ENCODE peak calls at places on chromosomes 1 and 21, in ten cellular contexts. One of them, this sample, is unnamed.

GRCh38 chr1:3021801-3022401 is 634 bp downstream of the ACTRT2 start:
- DNase-seq in AG04450: no peak
- DNase-seq in stomach: no peak
- DNase-seq in IMR-90: no peak
- DNase-seq in choroid plexus epithelial cell: no peak
- DNase-seq in adrenal gland: no peak
- DNase-seq in fibroblast of lung: no peak
- DNase-seq in mesothelial cell of epicardium: peak; percentile 18
- DNase-seq in Peyer's patch: peak; percentile 36
- DNase-seq in WERI-Rb-1: no peak
- DNase-seq in this sample: no peak

GRCh38 chr21:14987370-14988170 is 77.2 kb downstream of the NRIP1 start:
- DNase-seq in AG04450: no peak
- DNase-seq in stomach: no peak
- DNase-seq in IMR-90: no peak
- DNase-seq in choroid plexus epithelial cell: no peak
- DNase-seq in adrenal gland: no peak
- DNase-seq in fibroblast of lung: no peak
- DNase-seq in mesothelial cell of epicardium: no peak
- DNase-seq in Peyer's patch: no peak
- DNase-seq in WERI-Rb-1: no peak
- DNase-seq in this sample: no peak

GRCh38 chr1:225454733-225455132 is 26.9 kb upstream of the LBR start:
- DNase-seq in AG04450: no peak
- DNase-seq in stomach: peak; percentile 45
- DNase-seq in IMR-90: peak; percentile 89
- DNase-seq in choroid plexus epithelial cell: peak; percentile 74
- DNase-seq in adrenal gland: peak; percentile 63
- DNase-seq in fibroblast of lung: peak; percentile 76
- DNase-seq in mesothelial cell of epicardium: no peak
- DNase-seq in Peyer's patch: peak; percentile 63
- DNase-seq in WERI-Rb-1: no peak
- DNase-seq in this sample: no peak

GRCh38 chr1:153612755-153613331 is at the start of gene S100A16:
- DNase-seq in AG04450: no peak
- DNase-seq in stomach: peak; percentile 89
- DNase-seq in IMR-90: peak; percentile 61
- DNase-seq in choroid plexus epithelial cell: peak; percentile 49
- DNase-seq in adrenal gland: peak; percentile 73
- DNase-seq in fibroblast of lung: peak; percentile 63
- DNase-seq in mesothelial cell of epicardium: no peak
- DNase-seq in Peyer's patch: peak; percentile 90
- DNase-seq in WERI-Rb-1: peak; percentile 79
- DNase-seq in this sample: peak; percentile 88

GRCh38 chr21:46078984-46079356 is 18.9 kb upstream of the COL6A2 start:
- DNase-seq in AG04450: no peak
- DNase-seq in stomach: no peak
- DNase-seq in IMR-90: no peak
- DNase-seq in choroid plexus epithelial cell: no peak
- DNase-seq in adrenal gland: no peak
- DNase-seq in fibroblast of lung: no peak
- DNase-seq in mesothelial cell of epicardium: no peak
- DNase-seq in Peyer's patch: no peak
- DNase-seq in WERI-Rb-1: no peak
- DNase-seq in this sample: peak; percentile 78

GRCh38 chr1:236334893-236335545 is 53.3 kb upstream of the ERO1B start:
- DNase-seq in AG04450: no peak
- DNase-seq in stomach: no peak
- DNase-seq in IMR-90: no peak
- DNase-seq in choroid plexus epithelial cell: no peak
- DNase-seq in adrenal gland: no peak
- DNase-seq in fibroblast of lung: no peak
- DNase-seq in mesothelial cell of epicardium: no peak
- DNase-seq in Peyer's patch: no peak
- DNase-seq in WERI-Rb-1: no peak
- DNase-seq in this sample: no peak

GRCh38 chr1:236311040-236311439 is 29.3 kb upstream of the ERO1B start:
- DNase-seq in AG04450: no peak
- DNase-seq in stomach: no peak
- DNase-seq in IMR-90: no peak
- DNase-seq in choroid plexus epithelial cell: no peak
- DNase-seq in adrenal gland: no peak
- DNase-seq in fibroblast of lung: no peak
- DNase-seq in mesothelial cell of epicardium: no peak
- DNase-seq in Peyer's patch: no peak
- DNase-seq in WERI-Rb-1: no peak
- DNase-seq in this sample: no peak

GRCh38 chr1:61299468-61299867 is 217.1 kb downstream of the NFIA start:
- DNase-seq in AG04450: no peak
- DNase-seq in stomach: no peak
- DNase-seq in IMR-90: no peak
- DNase-seq in choroid plexus epithelial cell: peak; percentile 52
- DNase-seq in adrenal gland: no peak
- DNase-seq in fibroblast of lung: no peak
- DNase-seq in mesothelial cell of epicardium: no peak
- DNase-seq in Peyer's patch: no peak
- DNase-seq in WERI-Rb-1: no peak
- DNase-seq in this sample: no peak

GRCh38 chr1:227734858-227735780 is at the start of the genes JMJD4 and SNAP47:
- DNase-seq in AG04450: peak; percentile 80
- DNase-seq in stomach: peak; percentile 94
- DNase-seq in IMR-90: peak; percentile 90
- DNase-seq in choroid plexus epithelial cell: peak; percentile 93
- DNase-seq in adrenal gland: peak; percentile 92
- DNase-seq in fibroblast of lung: peak; percentile 91
- DNase-seq in mesothelial cell of epicardium: peak; percentile 85
- DNase-seq in Peyer's patch: peak; percentile 96
- DNase-seq in WERI-Rb-1: peak; percentile 83
- DNase-seq in this sample: peak; percentile 98

GRCh38 chr1:54327386-54328116 is 78.6 kb downstream of the SSBP3 start:
- DNase-seq in AG04450: no peak
- DNase-seq in stomach: no peak
- DNase-seq in IMR-90: peak; percentile 63
- DNase-seq in choroid plexus epithelial cell: peak; percentile 21
- DNase-seq in adrenal gland: no peak
- DNase-seq in fibroblast of lung: peak; percentile 55
- DNase-seq in mesothelial cell of epicardium: no peak
- DNase-seq in Peyer's patch: no peak
- DNase-seq in WERI-Rb-1: peak; percentile 93
- DNase-seq in this sample: no peak

GRCh38 chr21:29771491-29772066 is 168.2 kb downstream of the GRIK1 start:
- DNase-seq in AG04450: no peak
- DNase-seq in stomach: no peak
- DNase-seq in IMR-90: no peak
- DNase-seq in choroid plexus epithelial cell: no peak
- DNase-seq in adrenal gland: no peak
- DNase-seq in fibroblast of lung: no peak
- DNase-seq in mesothelial cell of epicardium: no peak
- DNase-seq in Peyer's patch: no peak
- DNase-seq in WERI-Rb-1: no peak
- DNase-seq in this sample: no peak

GRCh38 chr1:73100216-73100615 is 817.9 kb upstream of the NEGR1 start:
- DNase-seq in AG04450: no peak
- DNase-seq in stomach: no peak
- DNase-seq in IMR-90: no peak
- DNase-seq in choroid plexus epithelial cell: no peak
- DNase-seq in adrenal gland: no peak
- DNase-seq in fibroblast of lung: no peak
- DNase-seq in mesothelial cell of epicardium: no peak
- DNase-seq in Peyer's patch: no peak
- DNase-seq in WERI-Rb-1: no peak
- DNase-seq in this sample: no peak

GRCh38 chr1:212700892-212701819 is 1.5 kb upstream of the BATF3 start:
- DNase-seq in AG04450: peak; percentile 15
- DNase-seq in stomach: peak; percentile 39
- DNase-seq in IMR-90: peak; percentile 62
- DNase-seq in choroid plexus epithelial cell: peak; percentile 68
- DNase-seq in adrenal gland: peak; percentile 57
- DNase-seq in fibroblast of lung: peak; percentile 58
- DNase-seq in mesothelial cell of epicardium: no peak
- DNase-seq in Peyer's patch: peak; percentile 69
- DNase-seq in WERI-Rb-1: peak; percentile 71
- DNase-seq in this sample: peak; percentile 82

GRCh38 chr1:35807614-35808375 is at the start of gene AGO4:
- DNase-seq in AG04450: no peak
- DNase-seq in stomach: peak; percentile 58
- DNase-seq in IMR-90: peak; percentile 33
- DNase-seq in choroid plexus epithelial cell: peak; percentile 61
- DNase-seq in adrenal gland: peak; percentile 31
- DNase-seq in fibroblast of lung: peak; percentile 36
- DNase-seq in mesothelial cell of epicardium: peak; percentile 57
- DNase-seq in Peyer's patch: peak; percentile 71
- DNase-seq in WERI-Rb-1: peak; percentile 74
- DNase-seq in this sample: peak; percentile 86

GRCh38 chr21:9735421-9735961 is 785.9 kb upstream of the TPTE start:
- DNase-seq in AG04450: no peak
- DNase-seq in stomach: no peak
- DNase-seq in IMR-90: no peak
- DNase-seq in choroid plexus epithelial cell: no peak
- DNase-seq in adrenal gland: no peak
- DNase-seq in fibroblast of lung: no peak
- DNase-seq in mesothelial cell of epicardium: no peak
- DNase-seq in Peyer's patch: no peak
- DNase-seq in WERI-Rb-1: no peak
- DNase-seq in this sample: no peak

DNA sequence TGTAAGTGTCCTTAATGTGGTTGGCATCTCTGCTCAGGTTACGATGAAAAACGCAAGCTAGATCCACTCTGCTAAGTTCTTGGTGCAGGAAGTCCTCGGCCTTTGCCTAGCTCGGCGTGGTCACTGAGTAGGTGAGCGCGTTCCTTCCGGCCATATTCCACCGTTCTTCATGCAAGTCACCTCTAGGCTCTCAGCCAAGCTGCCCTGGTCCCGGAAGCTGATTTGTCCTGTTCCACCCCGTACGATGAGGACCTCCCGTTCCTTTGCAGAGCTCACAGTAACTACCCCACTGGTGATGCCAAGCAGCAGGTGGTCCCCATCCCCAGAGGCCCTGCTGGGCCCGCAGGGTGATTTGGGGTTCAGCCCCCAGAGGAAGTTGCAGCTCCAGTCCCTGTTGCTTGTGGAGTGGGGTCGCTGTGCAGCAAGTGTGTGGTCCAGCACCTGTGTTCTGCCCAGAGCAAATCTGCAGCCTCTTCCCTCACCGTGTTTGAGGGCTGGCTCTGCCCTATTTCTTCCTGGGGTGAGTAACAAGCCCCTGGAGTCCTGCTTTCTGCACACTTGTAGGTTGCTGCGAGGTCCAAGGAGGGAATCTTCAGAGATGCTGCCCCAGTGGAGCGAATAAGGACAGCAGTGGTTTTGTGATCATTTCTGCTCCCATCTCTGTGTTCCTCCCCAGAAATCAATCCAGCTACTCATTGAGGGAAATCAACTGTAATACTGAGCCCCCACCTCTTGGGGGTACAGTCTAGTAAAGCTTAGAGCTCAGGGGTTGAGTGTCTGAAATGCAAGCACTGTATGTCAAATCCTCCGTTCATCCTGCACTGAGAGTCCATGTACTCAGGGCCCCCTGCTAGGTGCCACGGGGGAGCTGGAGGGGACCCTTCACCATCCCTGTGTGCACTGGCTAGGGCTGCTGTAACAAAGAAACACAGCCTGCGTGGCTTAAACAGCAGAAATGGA is 2.3 kb downstream of the UMODL1 start:
- DNase-seq in AG04450: no peak
- DNase-seq in stomach: no peak
- DNase-seq in IMR-90: no peak
- DNase-seq in choroid plexus epithelial cell: no peak
- DNase-seq in adrenal gland: no peak
- DNase-seq in fibroblast of lung: no peak
- DNase-seq in mesothelial cell of epicardium: no peak
- DNase-seq in Peyer's patch: no peak
- DNase-seq in WERI-Rb-1: no peak
- DNase-seq in this sample: no peak
- TF ChIP-seq CTCF in AG04450: peak; percentile 2
- TF ChIP-seq CTCF in stomach: no peak
- TF ChIP-seq CTCF in IMR-90: no peak
- TF ChIP-seq CTCF in choroid plexus epithelial cell: peak; percentile 1
- TF ChIP-seq CTCF in adrenal gland: no peak
- TF ChIP-seq CTCF in fibroblast of lung: no peak
- TF ChIP-seq CTCF in mesothelial cell of epicardium: no peak
- TF ChIP-seq CTCF in Peyer's patch: no peak
- TF ChIP-seq CTCF in WERI-Rb-1: no peak
- TF ChIP-seq CTCF in this sample: no peak

GRCh38 chr1:165726169-165726568 is 27.8 kb upstream of the ALDH9A1 start:
- DNase-seq in AG04450: no peak
- DNase-seq in stomach: no peak
- DNase-seq in IMR-90: no peak
- DNase-seq in choroid plexus epithelial cell: no peak
- DNase-seq in adrenal gland: no peak
- DNase-seq in fibroblast of lung: no peak
- DNase-seq in mesothelial cell of epicardium: no peak
- DNase-seq in Peyer's patch: no peak
- DNase-seq in WERI-Rb-1: no peak
- DNase-seq in this sample: no peak
- TF ChIP-seq CTCF in AG04450: no peak
- TF ChIP-seq CTCF in stomach: no peak
- TF ChIP-seq CTCF in IMR-90: no peak
- TF ChIP-seq CTCF in choroid plexus epithelial cell: no peak
- TF ChIP-seq CTCF in adrenal gland: no peak
- TF ChIP-seq CTCF in fibroblast of lung: no peak
- TF ChIP-seq CTCF in mesothelial cell of epicardium: no peak
- TF ChIP-seq CTCF in Peyer's patch: no peak
- TF ChIP-seq CTCF in WERI-Rb-1: no peak
- TF ChIP-seq CTCF in this sample: no peak

GRCh38 chr1:206770531-206771352 is at the start of gene IL19:
- DNase-seq in AG04450: no peak
- DNase-seq in stomach: no peak
- DNase-seq in IMR-90: peak; percentile 34
- DNase-seq in choroid plexus epithelial cell: peak; percentile 45
- DNase-seq in adrenal gland: peak; percentile 50
- DNase-seq in fibroblast of lung: peak; percentile 13
- DNase-seq in mesothelial cell of epicardium: no peak
- DNase-seq in Peyer's patch: no peak
- DNase-seq in WERI-Rb-1: no peak
- DNase-seq in this sample: no peak
- TF ChIP-seq CTCF in AG04450: no peak
- TF ChIP-seq CTCF in stomach: no peak
- TF ChIP-seq CTCF in IMR-90: no peak
- TF ChIP-seq CTCF in choroid plexus epithelial cell: no peak
- TF ChIP-seq CTCF in adrenal gland: no peak
- TF ChIP-seq CTCF in fibroblast of lung: no peak
- TF ChIP-seq CTCF in mesothelial cell of epicardium: no peak
- TF ChIP-seq CTCF in Peyer's patch: no peak
- TF ChIP-seq CTCF in WERI-Rb-1: no peak
- TF ChIP-seq CTCF in this sample: no peak

GRCh38 chr1:183025782-183026774 is 2.9 kb downstream of the LAMC1 start:
- DNase-seq in AG04450: no peak
- DNase-seq in stomach: no peak
- DNase-seq in IMR-90: peak; percentile 56
- DNase-seq in choroid plexus epithelial cell: peak; percentile 25
- DNase-seq in adrenal gland: no peak
- DNase-seq in fibroblast of lung: peak; percentile 43
- DNase-seq in mesothelial cell of epicardium: no peak
- DNase-seq in Peyer's patch: no peak
- DNase-seq in WERI-Rb-1: no peak
- DNase-seq in this sample: no peak
- TF ChIP-seq CTCF in AG04450: peak; percentile 18
- TF ChIP-seq CTCF in stomach: no peak
- TF ChIP-seq CTCF in IMR-90: no peak
- TF ChIP-seq CTCF in choroid plexus epithelial cell: no peak
- TF ChIP-seq CTCF in adrenal gland: no peak
- TF ChIP-seq CTCF in fibroblast of lung: no peak
- TF ChIP-seq CTCF in mesothelial cell of epicardium: no peak
- TF ChIP-seq CTCF in Peyer's patch: no peak
- TF ChIP-seq CTCF in WERI-Rb-1: no peak
- TF ChIP-seq CTCF in this sample: no peak

This sample was measured in osteocyte.